ENCODE peak calls at places on chromosomes 7 and 10, in six cellular contexts. H is H1, M is Peyer's patch, J is hepatocyte, E is cardiac muscle cell, V is ascending aorta. Q is an unnamed sample.
A peak's percentile ranks its signal among the peaks of the same experiment; 100 is the strongest.

GRCh38 chr10:112952282-112952991 is 2.4 kb downstream of the TCF7L2 start:
- DNase-seq in H (no peak), M (no peak), J (peak; percentile 51), E (peak; percentile 57), V (no peak), Q (peak; percentile 68)

GRCh38 chr7:102872460-102872859 is 40.3 kb upstream of the LRRC17 start:
- DNase-seq in H (no peak), M (no peak), J (no peak), E (peak; percentile 88), V (no peak), Q (no peak)

GRCh38 chr10:112955736-112956421 is 5.8 kb downstream of the TCF7L2 start:
- DNase-seq in H (no peak), M (no peak), J (peak; percentile 32), E (peak; percentile 78), V (no peak), Q (peak; percentile 35)

GRCh38 chr7:22578048-22578770 is 78.2 kb upstream of the STEAP1B start:
- DNase-seq in H (no peak), M (no peak), J (no peak), E (peak; percentile 84), V (no peak), Q (no peak)

GRCh38 chr7:69892790-69893189 is 294.5 kb downstream of the AUTS2 start:
- DNase-seq in H (no peak), M (no peak), J (no peak), E (no peak), V (no peak), Q (no peak)

GRCh38 chr10:43585981-43586738 is 11.7 kb upstream of the ZNF239 start:
- DNase-seq in H (no peak), M (no peak), J (peak; percentile 41), E (no peak), V (no peak), Q (no peak)

GRCh38 chr7:26648429-26649015 is 215.9 kb downstream of the SKAP2 start:
- DNase-seq in H (no peak), M (no peak), J (no peak), E (peak; percentile 14), V (no peak), Q (no peak)

GRCh38 chr7:154553711-154554265 is 449.1 kb downstream of the PAXIP1 start:
- DNase-seq in H (no peak), M (no peak), J (no peak), E (no peak), V (no peak), Q (no peak)

GRCh38 chr7:50197547-50197946 is 104.5 kb upstream of the ZPBP start:
- DNase-seq in H (peak; percentile 55), M (no peak), J (peak; percentile 82), E (no peak), V (no peak), Q (no peak)

GRCh38 chr10:116849271-116850057 is at the start of gene ENO4:
- DNase-seq in H (peak; percentile 92), M (peak; percentile 85), J (peak; percentile 92), E (peak; percentile 87), V (peak; percentile 67), Q (peak; percentile 71)

GRCh38 chr7:55163733-55164132 is 144.9 kb downstream of the EGFR start:
- DNase-seq in H (no peak), M (no peak), J (no peak), E (no peak), V (no peak), Q (no peak)

GRCh38 chr10:58943234-58943633 is 233.2 kb upstream of the PHYHIPL start:
- DNase-seq in H (no peak), M (no peak), J (no peak), E (no peak), V (no peak), Q (no peak)

GRCh38 chr7:151243411-151244155 is 4.9 kb downstream of the SMARCD3 start:
- DNase-seq in H (peak; percentile 36), M (no peak), J (no peak), E (no peak), V (peak; percentile 60), Q (no peak)

GRCh38 chr10:130808686-130809085 is 502.8 kb downstream of the TCERG1L start:
- DNase-seq in H (peak; percentile 22), M (no peak), J (no peak), E (no peak), V (no peak), Q (no peak)

GRCh38 chr10:85603167-85603940 is 763.2 kb downstream of the GRID1 start:
- DNase-seq in H (peak; percentile 3), M (no peak), J (peak; percentile 28), E (no peak), V (no peak), Q (no peak)

GRCh38 chr7:134996097-134996550 is 9.8 kb downstream of the AGBL3 start:
- DNase-seq in H (no peak), M (no peak), J (peak; percentile 10), E (peak; percentile 38), V (no peak), Q (no peak)

GRCh38 chr7:150869467-150869866 is 17.1 kb downstream of the AOC1 start:
- DNase-seq in H (no peak), M (no peak), J (no peak), E (no peak), V (no peak), Q (no peak)

GRCh38 chr10:43851030-43851429 is 202.3 kb upstream of the ZNF32 start:
- DNase-seq in H (no peak), M (no peak), J (no peak), E (no peak), V (no peak), Q (no peak)

GRCh38 chr7:22251284-22251683 is 105.7 kb downstream of the RAPGEF5 start:
- DNase-seq in H (no peak), M (no peak), J (no peak), E (no peak), V (no peak), Q (no peak)

GRCh38 chr10:111531690-111532089 is 454.9 kb downstream of the ADRA2A start:
- DNase-seq in H (no peak), M (no peak), J (no peak), E (no peak), V (no peak), Q (no peak)

GRCh38 chr7:31938650-31939049 is 131.6 kb downstream of the PDE1C start:
- DNase-seq in H (no peak), M (no peak), J (no peak), E (no peak), V (no peak), Q (no peak)

GRCh38 chr7:90771281-90771680 is 175.2 kb downstream of the CDK14 start:
- DNase-seq in H (no peak), M (no peak), J (no peak), E (peak; percentile 20), V (no peak), Q (no peak)

GRCh38 chr10:27944005-27944404 is 54.9 kb downstream of the ODAD2 start:
- DNase-seq in H (no peak), M (no peak), J (no peak), E (no peak), V (peak; percentile 69), Q (peak; percentile 72)
- TF ChIP-seq CTCF in H (no peak), M (no peak), J (no peak), E (no peak), V (no peak), Q (no peak)

GRCh38 chr10:61935085-61935484 is 33.6 kb downstream of the ARID5B start:
- DNase-seq in H (no peak), M (no peak), J (no peak), E (peak; percentile 22), V (no peak), Q (no peak)

GRCh38 chr10:61939575-61940301 is 38.2 kb downstream of the ARID5B start:
- DNase-seq in H (no peak), M (no peak), J (no peak), E (peak; percentile 73), V (no peak), Q (no peak)

GRCh38 chr10:61937631-61938284 is 36.3 kb downstream of the ARID5B start:
- DNase-seq in H (no peak), M (no peak), J (no peak), E (peak; percentile 45), V (no peak), Q (no peak)

GRCh38 chr10:61933857-61934559 is 32.5 kb downstream of the ARID5B start:
- DNase-seq in H (no peak), M (no peak), J (no peak), E (no peak), V (no peak), Q (no peak)

DNA sequence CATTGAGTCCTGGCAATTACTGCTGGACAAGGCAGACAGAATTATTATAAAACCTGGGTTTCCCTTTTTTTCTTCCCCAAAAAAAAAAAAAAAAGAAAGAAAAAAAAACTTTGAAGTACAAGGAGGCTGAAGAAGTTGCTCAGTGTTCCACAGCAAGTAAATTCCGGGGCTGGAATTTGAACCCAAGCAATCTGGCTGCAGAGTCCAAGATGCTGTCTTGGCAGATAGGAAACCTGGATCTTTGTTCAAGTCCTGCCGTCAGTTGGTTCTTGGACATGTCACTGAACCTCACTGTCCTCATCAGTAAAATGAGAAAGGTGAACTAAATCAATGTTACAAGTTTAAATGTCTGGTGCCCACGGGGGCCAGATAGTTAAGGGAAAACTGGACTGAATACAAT is 35.3 kb downstream of the ARID5B start:
- DNase-seq in H (no peak), M (peak; percentile 54), J (no peak), E (no peak), V (no peak), Q (no peak)
- H3K4me1 ChIP-seq in H (no peaks in the 10 kb centered on the region), M (peaks cover 4% of the 10 kb centered on the region), J (peaks cover 51% of the 10 kb centered on the region), E (no peaks in the 10 kb centered on the region), V (peaks cover 45% of the 10 kb centered on the region), Q (peaks cover 25% of the 10 kb centered on the region)

GRCh38 chr7:477626-478220 is 41.9 kb downstream of the PDGFA start:
- DNase-seq in H (peak; percentile 39), M (no peak), J (no peak), E (no peak), V (no peak), Q (peak; percentile 14)

GRCh38 chr7:481219-481930 is 38.3 kb downstream of the PDGFA start:
- DNase-seq in H (peak; percentile 22), M (no peak), J (no peak), E (no peak), V (no peak), Q (peak; percentile 1)

GRCh38 chr7:479115-479947 is 40.3 kb downstream of the PDGFA start:
- DNase-seq in H (peak; percentile 48), M (peak; percentile 19), J (no peak), E (no peak), V (no peak), Q (peak; percentile 49)

GRCh38 chr7:480531-481218 is 39.0 kb downstream of the PDGFA start:
- DNase-seq in H (peak; percentile 58), M (peak; percentile 41), J (no peak), E (no peak), V (no peak), Q (peak; percentile 17)

DNA sequence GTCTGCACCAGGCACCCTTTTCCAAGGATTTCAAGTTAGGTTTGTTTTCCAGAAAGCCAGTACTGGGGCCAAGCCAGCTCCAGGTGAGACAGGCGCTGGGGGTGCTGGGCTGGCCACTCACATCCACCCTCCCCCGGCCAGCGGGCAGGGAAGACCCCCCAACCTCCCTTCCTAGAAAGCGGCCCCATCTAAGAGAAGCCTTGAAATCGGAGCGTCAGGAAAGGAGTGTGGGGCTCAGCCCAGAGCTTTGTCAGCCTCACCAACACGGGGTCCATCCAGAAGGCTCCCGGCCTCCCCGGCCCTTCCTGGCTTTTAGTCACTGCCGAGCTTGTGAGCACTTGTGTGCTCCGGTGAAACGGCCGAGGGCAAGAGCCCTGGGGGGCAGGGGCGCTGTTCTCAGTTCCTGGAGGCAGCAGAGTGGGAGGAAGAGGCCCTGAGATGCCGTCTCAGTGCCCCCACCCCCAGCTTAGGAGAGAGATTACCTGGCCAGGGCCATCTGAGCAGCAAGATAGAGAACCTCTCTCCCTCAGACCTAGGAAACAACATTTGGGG is 39.6 kb downstream of the PDGFA start:
- DNase-seq in H (peak; percentile 52), M (peak; percentile 31), J (no peak), E (no peak), V (no peak), Q (peak; percentile 12)
- H3K9me3 ChIP-seq in H (no peaks in the 10 kb centered on the region), M (no peaks in the 10 kb centered on the region), J (no peaks in the 10 kb centered on the region), E (no peaks in the 10 kb centered on the region), V (no peaks in the 10 kb centered on the region), Q (no peaks in the 10 kb centered on the region)

GRCh38 chr10:74936577-74937445 is 110.4 kb downstream of the KAT6B start:
- DNase-seq in H (no peak), M (no peak), J (no peak), E (peak; percentile 70), V (no peak), Q (no peak)
- TF ChIP-seq CTCF in H (no peak), M (no peak), J (no peak), E (no peak), V (no peak), Q (no peak)